ENCODE peak calls at places on chromosomes 6 and 20, in six cellular contexts. J is NCI-H774, V is T-helper 17 cell, F is SJSA1, U is SW 1271, Z is ureter. I is an unnamed sample.

GRCh38 chr20:58708246-58708931 is 15.8 kb downstream of the NPEPL1 start:
- DNase-seq in F (no peak), V (no peak), Z (peak; percentile 39), U (no peak), J (no peak), I (peak; percentile 37)

GRCh38 chr6:116556065-116556464 is 2.5 kb downstream of the CALHM4 start:
- DNase-seq in J (no peak), V (no peak), Z (no peak), U (no peak), F (peak; percentile 66), I (no peak)

GRCh38 chr6:129195666-129196065 is 312.7 kb downstream of the LAMA2 start:
- DNase-seq in J (no peak), V (no peak), Z (no peak), F (no peak), U (no peak), I (no peak)

GRCh38 chr6:21023210-21023609 is 489.0 kb downstream of the CDKAL1 start:
- DNase-seq in J (no peak), F (peak; percentile 7), V (no peak), Z (no peak), U (no peak), I (no peak)

GRCh38 chr6:148247386-148248063 is 95.1 kb upstream of the SASH1 start:
- DNase-seq in J (no peak), V (no peak), F (no peak), U (no peak), Z (no peak), I (no peak)

GRCh38 chr20:5981139-5981538 is 30.7 kb downstream of the MCM8 start:
- DNase-seq in U (no peak), J (no peak), Z (no peak), V (no peak), F (no peak), I (no peak)

GRCh38 chr20:32638848-32639247 is 34.9 kb downstream of the C20orf203 start:
- DNase-seq in F (peak; percentile 63), J (no peak), U (no peak), Z (no peak), V (no peak), I (no peak)

GRCh38 chr6:139407718-139408222 is 33.3 kb upstream of the CITED2 start:
- DNase-seq in U (no peak), V (no peak), F (peak; percentile 69), J (no peak), Z (no peak), I (no peak)

GRCh38 chr6:148952147-148953041 is 205.6 kb downstream of the UST start:
- DNase-seq in F (peak; percentile 62), U (no peak), Z (no peak), V (no peak), J (no peak), I (no peak)

GRCh38 chr6:147161974-147162495 is 42.2 kb upstream of the STXBP5 start:
- DNase-seq in Z (no peak), J (no peak), U (no peak), F (no peak), V (no peak), I (no peak)

GRCh38 chr20:51176446-51176845 is 153.5 kb upstream of the KCNG1 start:
- DNase-seq in U (no peak), Z (no peak), J (no peak), F (no peak), V (no peak), I (no peak)

GRCh38 chr6:45256697-45257695 is 71.1 kb upstream of the RUNX2 start:
- DNase-seq in F (no peak), U (no peak), V (no peak), J (no peak), Z (no peak), I (no peak)

GRCh38 chr6:15441215-15441868 is 195.5 kb downstream of the JARID2 start:
- DNase-seq in Z (no peak), F (peak; percentile 58), V (peak; percentile 17), J (peak; percentile 44), U (no peak), I (no peak)

GRCh38 chr20:34180460-34181108 is 60.6 kb upstream of the ASIP start:
- DNase-seq in J (no peak), F (no peak), U (no peak), Z (peak; percentile 49), V (no peak), I (no peak)

GRCh38 chr6:35140991-35141720 is at the start of gene TCP11:
- DNase-seq in J (no peak), F (no peak), Z (no peak), V (no peak), U (no peak), I (no peak)

GRCh38 chr6:160132776-160133338 is 11.2 kb downstream of the SLC22A1 start:
- DNase-seq in U (no peak), J (no peak), V (no peak), Z (no peak), F (no peak), I (no peak)

GRCh38 chr6:90780778-90781177 is 193.9 kb upstream of the MAP3K7 start:
- DNase-seq in F (no peak), Z (no peak), J (no peak), U (no peak), V (no peak), I (no peak)

GRCh38 chr6:45584127-45584526 is 206.4 kb upstream of the SUPT3H start:
- DNase-seq in Z (no peak), F (no peak), V (no peak), J (no peak), U (no peak), I (no peak)

GRCh38 chr20:11395581-11395980 is 522.1 kb upstream of the BTBD3 start:
- DNase-seq in Z (no peak), U (no peak), F (no peak), J (no peak), V (no peak), I (no peak)

GRCh38 chr6:136611133-136611532 is 60.9 kb upstream of the MAP7 start:
- DNase-seq in U (no peak), Z (no peak), J (no peak), F (no peak), V (no peak), I (no peak)

GRCh38 chr20:19631410-19631809 is 126.6 kb upstream of the RIN2 start:
- DNase-seq in J (no peak), V (no peak), U (no peak), Z (no peak), F (no peak), I (no peak)

GRCh38 chr6:30742316-30743098 is at the start of gene FLOT1:
- DNase-seq in F (peak; percentile 97), J (peak; percentile 92), V (peak; percentile 59), U (peak; percentile 90), Z (peak; percentile 99), I (peak; percentile 98)